ENCODE peak calls at places on chromosomes 7 and 10, in eight cellular contexts. F is body of pancreas; D is kidney; A is psoas muscle; K is tibial nerve; V is transverse colon; X is heart right ventricle; M is naive thymus-derived CD4-positive, alpha-beta T cell. W is an unnamed sample.

GRCh38 chr10:95770084-95770720 is 14.2 kb downstream of the ENTPD1 start:
- DNase-seq in D (no peak), X (no peak), F (no peak), K (no peak), M (no peak), A (no peak), V (no peak), W (no peak)

GRCh38 chr7:151757274-151757673 is 119.6 kb downstream of the PRKAG2 start:
- DNase-seq in M (no peak), D (no peak), X (no peak), K (no peak), V (no peak), A (no peak), F (no peak), W (no peak)

GRCh38 chr7:38398725-38399321 is 125.4 kb upstream of the TARP start:
- DNase-seq in V (peak; percentile 39), A (peak; percentile 59), F (peak; percentile 45), K (peak; percentile 19), D (no peak), X (peak; percentile 50), M (peak; percentile 28), W (no peak)

GRCh38 chr7:118082506-118082905 is 101.5 kb upstream of the LSM8 start:
- DNase-seq in K (no peak), M (no peak), F (no peak), A (no peak), D (no peak), V (no peak), X (no peak), W (no peak)

GRCh38 chr7:24720283-24720682 is 37.0 kb downstream of the GSDME start:
- DNase-seq in D (no peak), F (no peak), V (no peak), X (no peak), M (no peak), A (no peak), K (no peak), W (no peak)

GRCh38 chr7:155590215-155591023 is 44.1 kb upstream of the CNPY1 start:
- DNase-seq in K (no peak), M (no peak), A (no peak), F (peak; percentile 68), D (peak; percentile 69), V (peak; percentile 16), X (peak; percentile 29), W (no peak)

GRCh38 chr7:150450491-150450992 is at the start of gene GIMAP8:
- DNase-seq in M (peak; percentile 64), F (peak; percentile 68), A (peak; percentile 77), X (peak; percentile 80), V (peak; percentile 48), D (peak; percentile 86), K (no peak), W (no peak)

GRCh38 chr10:8331896-8332729 is 277.6 kb downstream of the GATA3 start:
- DNase-seq in A (peak; percentile 66), D (peak; percentile 86), F (peak; percentile 41), M (peak; percentile 91), V (peak; percentile 56), X (peak; percentile 46), K (no peak), W (peak; percentile 5)

GRCh38 chr10:16626697-16627096 is 105.0 kb upstream of the C1QL3 start:
- DNase-seq in F (no peak), D (no peak), X (no peak), V (no peak), A (no peak), K (no peak), M (no peak), W (no peak)

GRCh38 chr7:157970744-157971143 is 616.9 kb downstream of the PTPRN2 start:
- DNase-seq in F (no peak), D (no peak), V (no peak), X (no peak), M (no peak), A (no peak), K (no peak), W (no peak)

GRCh38 chr7:94656658-94656924 is 658 bp upstream of the SGCE start:
- DNase-seq in F (no peak), K (no peak), V (no peak), A (no peak), M (no peak), D (no peak), X (no peak), W (no peak)

GRCh38 chr7:12475362-12476063 is 71.8 kb upstream of the VWDE start:
- DNase-seq in F (no peak), X (no peak), D (no peak), V (no peak), K (no peak), M (no peak), A (no peak), W (no peak)

GRCh38 chr10:114648368-114648767 is 9.7 kb downstream of the ABLIM1 start:
- DNase-seq in K (no peak), A (no peak), D (no peak), M (no peak), X (no peak), V (no peak), F (no peak), W (no peak)

GRCh38 chr10:23196915-23197314 is 4.8 kb downstream of the PTF1A start:
- DNase-seq in D (no peak), A (no peak), V (no peak), F (no peak), K (no peak), M (no peak), X (no peak), W (no peak)

GRCh38 chr10:112471878-112472487 is 25.0 kb downstream of the VTI1A start:
- DNase-seq in M (no peak), F (no peak), D (no peak), X (no peak), V (no peak), K (no peak), A (no peak), W (no peak)

GRCh38 chr10:78082636-78083035 is 49.0 kb downstream of the RPS24 start:
- DNase-seq in X (no peak), M (no peak), V (no peak), K (no peak), A (no peak), D (no peak), F (no peak), W (no peak)

GRCh38 chr7:21754963-21755362 is 190.7 kb downstream of the CDCA7L start:
- DNase-seq in F (no peak), K (no peak), A (no peak), V (no peak), D (no peak), X (no peak), M (no peak), W (no peak)

GRCh38 chr7:123622660-123623386 is 21.2 kb downstream of the ASB15 start:
- DNase-seq in A (no peak), V (peak; percentile 8), K (no peak), F (peak; percentile 16), X (no peak), D (no peak), M (no peak), W (no peak)

GRCh38 chr10:340646-341045 is 205.4 kb downstream of the ZMYND11 start:
- DNase-seq in D (no peak), F (no peak), X (no peak), M (no peak), A (no peak), V (no peak), K (no peak), W (no peak)

DNA sequence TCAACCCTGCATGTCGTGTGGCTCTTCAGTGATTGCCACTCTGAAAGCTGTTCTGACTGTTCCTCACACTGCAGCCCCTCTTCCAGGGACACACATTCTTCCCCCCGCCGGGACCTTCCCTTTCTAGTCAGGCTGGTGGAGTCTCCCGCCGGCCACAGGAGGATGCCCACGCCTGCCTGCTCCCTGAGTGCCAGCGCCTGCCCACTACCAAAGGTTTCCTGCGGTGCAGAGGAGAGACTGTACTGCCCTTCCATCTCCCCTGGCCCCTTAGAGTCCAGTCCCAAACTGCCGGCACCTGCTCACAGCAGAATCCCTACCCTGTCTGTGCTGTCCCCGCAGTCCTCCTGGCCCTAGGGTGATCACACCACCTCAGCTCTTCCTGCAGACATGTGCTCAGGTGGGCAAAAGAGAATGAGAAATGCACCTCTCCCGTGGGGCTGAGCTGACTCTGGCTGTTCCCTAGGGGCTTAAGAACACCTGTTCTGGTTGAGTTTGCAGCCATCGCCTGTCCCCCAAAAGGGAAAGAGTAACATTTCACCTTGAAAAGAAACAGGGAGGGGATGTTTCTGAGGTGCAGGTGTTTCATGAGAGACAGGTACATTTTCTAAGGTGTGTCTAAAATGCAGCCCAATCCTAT is 1.4 kb downstream of the PODXL start:
- DNase-seq in D (no peak), A (no peak), K (no peak), V (no peak), F (no peak), M (no peak), X (no peak), W (no peak)
- H3K4me3 ChIP-seq in D (peak overlapping the region; percentile 69), A (peak overlapping the region; percentile 79), K (peak overlapping the region; percentile 71), V (peak overlapping the region; percentile 60), F (peak overlapping the region; percentile 52), M (no peak overlapping the region), X (peak overlapping the region; percentile 92), W (peak overlapping the region; percentile 87)

DNA sequence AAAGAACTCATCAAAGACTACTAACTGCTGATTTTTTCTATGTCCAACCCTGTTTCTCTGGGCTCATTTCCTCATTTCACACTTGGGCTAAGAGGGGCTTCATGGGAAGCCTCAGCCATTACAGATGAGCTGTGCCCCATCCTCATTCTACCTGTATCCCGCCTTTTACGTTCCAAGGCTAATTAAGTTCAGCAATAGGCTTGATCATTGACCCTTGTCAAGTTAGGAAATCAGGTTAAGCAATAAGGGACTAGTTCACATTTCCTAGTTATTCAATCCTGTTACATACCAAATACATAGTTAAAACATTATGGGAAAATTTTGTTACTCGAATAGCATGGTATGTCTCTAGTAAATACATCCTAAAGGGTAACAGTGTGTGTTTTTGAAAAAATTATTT is 29.3 kb upstream of the AGBL3 start:
- DNase-seq in D (no peak), X (no peak), F (no peak), A (no peak), M (no peak), K (no peak), V (no peak), W (no peak)
- H3K36me3 ChIP-seq in D (no peaks in the 10 kb centered on the region), X (peaks cover 100% of the 10 kb centered on the region), F (peaks cover 1% of the 10 kb centered on the region), A (no peaks in the 10 kb centered on the region), M (no peaks in the 10 kb centered on the region), K (peaks cover 4% of the 10 kb centered on the region), V (no peaks in the 10 kb centered on the region), W (no peaks in the 10 kb centered on the region)

DNA sequence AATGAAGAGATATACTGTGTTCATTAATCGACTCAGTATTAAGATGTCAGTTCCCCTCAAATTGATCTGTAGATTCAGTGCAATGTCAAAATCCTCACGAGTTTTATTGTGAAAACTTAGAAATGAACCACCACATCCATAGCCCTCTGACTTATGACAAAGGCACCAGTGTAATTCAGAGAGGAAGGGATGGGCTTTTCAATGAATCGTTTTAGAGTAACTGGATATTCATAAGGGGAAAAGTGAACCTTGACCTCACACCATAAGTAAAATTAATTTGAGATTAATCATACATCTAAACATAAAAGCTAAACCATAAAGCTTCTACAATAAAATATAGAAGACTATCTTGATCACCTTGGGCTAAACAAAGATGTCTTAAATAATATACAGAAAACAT is 128.1 kb downstream of the ELFN1 start:
- DNase-seq in V (no peak), K (no peak), F (no peak), A (no peak), M (no peak), D (no peak), X (no peak), W (no peak)
- H3K4me3 ChIP-seq in V (no peak overlapping the region), K (no peak overlapping the region), F (no peak overlapping the region), A (no peak overlapping the region), M (no peak overlapping the region), D (no peak overlapping the region), X (no peak overlapping the region), W (no peak overlapping the region)

DNA sequence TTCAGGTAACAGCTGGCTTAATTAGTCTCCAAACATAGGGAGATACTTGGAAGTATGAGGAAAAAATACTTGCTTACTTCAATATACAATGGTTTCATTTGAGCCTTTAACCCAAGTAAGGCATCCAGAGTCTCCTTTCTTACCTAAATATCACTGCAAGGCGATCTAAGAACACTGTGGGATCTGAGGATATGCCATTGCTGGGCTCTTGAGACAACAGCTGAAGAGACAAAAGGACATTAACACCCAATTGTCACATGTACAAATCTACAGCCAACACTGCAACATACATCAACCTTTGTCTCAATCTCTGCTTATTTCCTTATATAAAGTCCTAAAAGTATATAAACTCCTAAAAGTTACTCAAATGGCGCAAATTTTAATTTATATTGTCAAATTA is 44.4 kb downstream of the IRF5 start:
- DNase-seq in V (no peak), F (no peak), K (no peak), D (no peak), X (no peak), A (no peak), M (no peak), W (no peak)
- H3K36me3 ChIP-seq in V (no peaks in the 10 kb centered on the region), F (peaks cover 29% of the 10 kb centered on the region), K (peaks cover 11% of the 10 kb centered on the region), D (peaks cover 32% of the 10 kb centered on the region), X (peaks cover 100% of the 10 kb centered on the region), A (peaks cover 7% of the 10 kb centered on the region), M (peaks cover 31% of the 10 kb centered on the region), W (peaks cover 89% of the 10 kb centered on the region)